ENCODE peak calls at places on chromosomes 1 and 21, in four cellular contexts. C, I, U and J are unnamed samples.

GRCh38 chr1:97820470-97821188 is 100.2 kb downstream of the DPYD start:
- DNase-seq in U (peak), I (peak), C (no peak), J (peak)

GRCh38 chr1:231937013-231937754 is 310.6 kb downstream of the DISC1 start:
- DNase-seq in I (no peak), U (no peak), C (no peak), J (no peak)

GRCh38 chr21:45295576-45296365 is 8.1 kb upstream of the POFUT2 start:
- DNase-seq in U (peak), C (no peak), I (peak), J (peak)

GRCh38 chr21:45590246-45590725 is 48.0 kb upstream of the SLC19A1 start:
- DNase-seq in I (peak), C (peak), U (peak), J (peak)

GRCh38 chr1:211735208-211736170 is 60.1 kb upstream of the NEK2 start:
- DNase-seq in U (peak), C (no peak), I (peak), J (peak)

GRCh38 chr1:29518183-29518835 is 282.0 kb downstream of the PTPRU start:
- DNase-seq in U (no peak), C (no peak), I (no peak), J (no peak)

GRCh38 chr1:226589008-226589733 is 40.6 kb downstream of the STUM start:
- DNase-seq in U (no peak), I (peak), C (no peak), J (peak)

GRCh38 chr1:227745568-227745967 is 10.3 kb downstream of the SNAP47 start:
- DNase-seq in I (no peak), C (no peak), U (no peak), J (no peak)

GRCh38 chr1:186418503-186418902 is 42.4 kb downstream of the PDC start:
- DNase-seq in U (no peak), C (no peak), I (no peak), J (no peak)

GRCh38 chr1:50189369-50189768 is 80.6 kb downstream of the ELAVL4 start:
- DNase-seq in I (no peak), C (no peak), U (no peak), J (no peak)

GRCh38 chr1:67735220-67735619 is 50.2 kb downstream of the GADD45A start:
- DNase-seq in U (peak), I (no peak), C (no peak), J (no peak)

GRCh38 chr1:10415211-10415930 is 14.9 kb upstream of the CENPS start:
- DNase-seq in U (peak), C (no peak), I (peak), J (peak)

GRCh38 chr21:37367301-37367757 is 756 bp downstream of the DYRK1A start:
- DNase-seq in U (no peak), C (no peak), I (no peak), J (no peak)

GRCh38 chr1:11188381-11188780 is 774 bp upstream of the ANGPTL7 start:
- DNase-seq in C (no peak), I (no peak), U (peak), J (peak)

GRCh38 chr1:31771891-31772668 is 7.9 kb upstream of the ADGRB2 start:
- DNase-seq in I (no peak), U (peak), C (peak), J (peak)

GRCh38 chr1:1969505-1969900 is 34.1 kb downstream of the CFAP74 start:
- DNase-seq in U (no peak), I (no peak), C (no peak), J (no peak)

GRCh38 chr1:151547119-151547899 is 7.2 kb downstream of the TUFT1 start:
- DNase-seq in U (peak), C (no peak), I (peak), J (peak)

GRCh38 chr1:85577421-85578320 is 2.9 kb upstream of the CCN1 start:
- DNase-seq in U (no peak), I (no peak), C (no peak), J (peak)

GRCh38 chr1:3052501-3052900 is 16.5 kb upstream of the PRDM16 start:
- DNase-seq in I (no peak), U (no peak), C (no peak), J (no peak)

GRCh38 chr1:166032901-166033371 is 133.9 kb downstream of the FAM78B start:
- DNase-seq in C (no peak), U (no peak), I (no peak), J (no peak)

GRCh38 chr1:247385283-247385682 is 30.7 kb upstream of the NLRP3 start:
- DNase-seq in C (no peak), I (no peak), U (peak), J (peak)

GRCh38 chr1:165841582-165842362 is 14.4 kb downstream of the UCK2 start:
- DNase-seq in C (no peak), U (peak), I (peak), J (peak)